ENCODE peak calls at places on chromosomes 12 and 14, in five cellular contexts. Y, T, S, R and W are unnamed samples. For H3K27me3, the result is how much of the 10 kb centered on the place peaks cover.

GRCh38 chr14:94542111-94542810 is 19.0 kb upstream of the SERPINA4 start:
- DNase-seq in Y (no peak), T (peak), S (no peak), R (no peak), W (no peak)

GRCh38 chr14:70315942-70316341 is 43.5 kb downstream of the COX16 start:
- DNase-seq in Y (no peak), T (no peak), S (no peak), R (no peak), W (no peak)

GRCh38 chr14:78251308-78251707 is 81.1 kb downstream of the NRXN3 start:
- DNase-seq in Y (no peak), T (no peak), S (no peak), R (no peak), W (no peak)

GRCh38 chr14:51211149-51211548 is 28.9 kb upstream of the TMX1 start:
- DNase-seq in Y (no peak), T (no peak), S (no peak), R (peak), W (no peak)

GRCh38 chr12:122988612-122989442 is 8.3 kb downstream of the ARL6IP4 start:
- DNase-seq in Y (no peak), T (no peak), S (no peak), R (no peak), W (no peak)

GRCh38 chr12:94560416-94561221 is 89.7 kb downstream of the TMCC3 start:
- DNase-seq in Y (peak), T (peak), S (peak), R (peak), W (no peak)

GRCh38 chr14:93008381-93008780 is 85.4 kb downstream of the CHGA start:
- DNase-seq in Y (no peak), T (peak), S (no peak), R (peak), W (peak)

GRCh38 chr12:81167694-81168093 is 89.8 kb downstream of the ACSS3 start:
- DNase-seq in Y (no peak), T (no peak), S (no peak), R (no peak), W (no peak)

GRCh38 chr12:42663621-42664020 is 74.1 kb upstream of the PRICKLE1 start:
- DNase-seq in Y (no peak), T (no peak), S (no peak), R (no peak), W (no peak)

GRCh38 chr14:85439696-85440328 is 90.1 kb upstream of the FLRT2 start:
- DNase-seq in Y (peak), T (no peak), S (no peak), R (no peak), W (no peak)

GRCh38 chr12:50527086-50527726 is 22.4 kb downstream of the DIP2B start:
- DNase-seq in Y (no peak), T (no peak), S (no peak), R (no peak), W (no peak)

GRCh38 chr14:76673261-76673660 is 88.0 kb upstream of the VASH1 start:
- DNase-seq in Y (no peak), T (no peak), S (no peak), R (no peak), W (no peak)

GRCh38 chr12:54021432-54022013 is 6.7 kb upstream of the HOXC6 start:
- DNase-seq in Y (no peak), T (peak), S (no peak), R (no peak), W (peak)

GRCh38 chr14:69049675-69050074 is 70.6 kb upstream of the ACTN1 start:
- DNase-seq in Y (no peak), T (peak), S (no peak), R (peak), W (no peak)

GRCh38 chr12:66823857-66824570 is 145.1 kb upstream of the GRIP1 start:
- DNase-seq in Y (peak), T (peak), S (no peak), R (no peak), W (no peak)

GRCh38 chr12:58465418-58465817 is 454.9 kb downstream of the LRIG3 start:
- DNase-seq in Y (no peak), T (no peak), S (no peak), R (no peak), W (no peak)

GRCh38 chr12:118537481-118537917 is 161.1 kb downstream of the SUDS3 start:
- DNase-seq in Y (no peak), T (peak), S (no peak), R (no peak), W (peak)

GRCh38 chr12:130137141-130138018 is 24.9 kb upstream of the FZD10 start:
- DNase-seq in Y (no peak), T (no peak), S (no peak), R (no peak), W (peak)

DNA sequence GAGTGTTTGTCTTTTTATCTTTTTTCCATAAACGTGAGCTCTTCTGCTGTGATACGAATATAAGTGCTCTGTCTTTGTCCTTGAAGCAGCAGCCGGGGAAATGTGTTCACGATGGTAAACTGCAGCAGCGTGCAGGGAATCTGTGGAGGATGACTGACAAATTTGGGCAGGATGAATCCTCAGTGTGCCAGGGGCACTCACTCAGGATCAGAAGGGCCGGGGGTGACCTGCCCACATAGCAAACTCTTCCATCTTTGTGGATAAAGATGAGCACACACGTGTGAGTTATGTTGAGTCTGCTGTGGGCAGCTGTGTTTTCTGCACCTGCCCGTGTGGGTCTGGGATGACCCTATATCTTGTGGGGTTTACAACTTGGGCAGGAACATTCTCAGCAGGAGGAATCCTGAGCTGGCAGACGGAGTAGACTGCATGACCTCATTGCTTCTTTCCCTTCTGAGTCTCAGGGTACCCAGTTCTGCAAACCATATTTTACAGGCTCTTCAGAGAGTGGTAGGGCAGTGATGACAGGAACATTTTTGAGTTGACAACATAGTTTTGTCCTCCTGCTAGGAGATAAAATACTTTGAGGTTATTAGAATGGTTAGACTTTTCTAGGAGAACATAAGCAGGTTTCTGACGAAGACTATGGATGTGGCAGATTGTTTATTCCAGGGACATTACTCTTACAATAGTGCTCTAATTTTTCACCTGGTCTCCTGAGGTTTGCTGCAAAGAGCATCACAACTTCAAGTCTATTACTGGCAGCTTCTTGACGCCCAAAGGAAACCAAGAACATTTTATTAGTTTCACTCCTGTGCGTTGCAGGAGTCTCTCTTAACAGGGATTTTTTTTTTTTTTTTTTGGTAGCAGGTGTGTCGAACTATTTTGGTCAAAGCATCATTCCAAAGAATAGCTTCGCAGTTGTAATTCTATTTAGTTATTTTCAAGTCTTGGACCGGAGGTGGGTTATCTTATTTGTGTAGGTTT is 910 bp downstream of the ANO4 start:
- DNase-seq in Y (no peak), T (no peak), S (no peak), R (no peak), W (no peak)
- H3K4me3 ChIP-seq in Y (no peak), T (peak), S (no peak), R (peak), W (no peak)

GRCh38 chr14:91317381-91318313 is 73.1 kb upstream of the GPR68 start:
- DNase-seq in Y (no peak), T (peak), S (peak), R (peak), W (peak)
- TF ChIP-seq CTCF in Y (no peak), T (no peak), S (peak), R (no peak), W (no peak)

DNA sequence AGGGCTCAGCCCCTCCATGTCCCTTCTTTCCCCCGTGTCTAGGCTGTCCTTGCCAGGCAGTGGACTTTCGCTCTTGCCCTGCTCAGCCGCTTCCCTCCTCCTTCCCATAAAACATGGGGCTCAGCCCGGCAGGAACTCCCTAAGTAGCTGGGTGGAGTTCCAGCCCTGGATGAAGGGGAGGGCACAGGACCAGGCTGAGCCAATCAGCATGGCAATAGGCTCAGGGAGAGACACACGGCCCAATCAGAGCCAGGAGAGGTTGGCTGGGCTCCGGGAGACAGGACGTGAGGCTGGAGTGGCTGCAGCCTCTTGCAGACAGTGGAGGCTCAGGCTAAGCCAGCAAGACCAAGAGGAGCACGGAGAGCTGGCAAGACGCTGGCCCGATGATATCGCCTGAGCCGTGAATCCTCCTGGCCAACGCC is 54.3 kb downstream of the GALNT9 start:
- DNase-seq in Y (no peak), T (no peak), S (peak), R (peak), W (no peak)
- H3K27me3 ChIP-seq in Y (half or more), T (under half), S (under half), R (under half), W (half or more)

GRCh38 chr12:15688838-15689237 is 100.3 kb downstream of the EPS8 start:
- DNase-seq in Y (no peak), T (no peak), S (no peak), R (peak), W (no peak)
- H3K4me3 ChIP-seq in Y (peak), T (no peak), S (no peak), R (no peak), W (no peak)

DNA sequence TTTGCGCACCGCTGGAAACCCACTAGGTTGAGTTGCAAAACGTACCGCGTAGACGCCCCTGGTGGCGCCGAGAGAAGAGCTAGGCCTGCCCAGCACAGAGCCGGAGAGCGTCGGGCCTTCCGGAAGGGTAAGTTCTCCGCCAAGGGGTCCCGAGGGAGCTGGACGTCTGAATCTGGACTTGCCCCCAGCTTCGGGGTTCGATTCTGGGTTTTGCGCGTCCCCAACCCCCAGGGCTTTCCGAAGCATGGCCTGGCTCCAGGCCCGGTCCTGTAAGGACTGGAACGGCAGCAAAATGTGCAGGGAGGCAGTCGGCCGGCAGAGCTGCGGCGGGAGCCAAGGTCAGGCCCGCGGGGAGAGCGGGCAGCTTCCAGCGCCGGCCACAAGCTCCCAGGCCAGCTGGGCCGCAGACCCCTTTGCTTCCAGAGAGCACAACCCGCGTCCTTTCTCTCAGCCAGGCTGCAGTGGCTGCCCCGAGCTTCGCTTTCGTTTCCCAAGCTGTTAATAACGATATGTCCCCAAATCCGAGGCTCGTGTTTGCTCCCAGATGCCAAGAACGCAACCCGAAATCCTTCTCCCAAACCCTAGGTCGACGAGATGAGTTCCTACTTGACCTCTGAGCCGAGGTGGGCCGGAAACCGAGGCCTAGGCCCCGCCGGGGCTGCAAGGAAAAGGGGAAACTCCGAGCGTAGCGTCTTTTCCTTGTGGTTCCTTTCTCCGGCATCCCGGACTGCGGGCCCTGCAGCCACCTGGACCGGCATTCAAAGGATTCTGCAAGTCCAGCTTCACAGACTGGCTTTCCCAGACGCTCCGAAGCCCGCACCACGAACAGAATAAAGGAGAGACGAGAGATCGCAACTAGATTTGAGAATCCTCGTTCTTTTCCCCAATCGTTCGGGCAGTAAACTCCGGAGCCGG is 3.2 kb upstream of the TBX5 start:
- DNase-seq in Y (no peak), T (no peak), S (no peak), R (peak), W (no peak)
- TF ChIP-seq CTCF in Y (no peak), T (no peak), S (no peak), R (no peak), W (no peak)

GRCh38 chr12:10705655-10706054 is 17.5 kb downstream of the YBX3 start:
- DNase-seq in Y (no peak), T (no peak), S (no peak), R (peak), W (no peak)
- H3K27me3 ChIP-seq in Y (under half), T (under half), S (under half), R (under half), W (under half)

GRCh38 chr14:50002926-50003212 is 110.0 kb downstream of the ARF6 start:
- DNase-seq in Y (no peak), T (no peak), S (no peak), R (no peak), W (no peak)
- H3K4me3 ChIP-seq in Y (peak), T (peak), S (peak), R (peak), W (peak)

DNA sequence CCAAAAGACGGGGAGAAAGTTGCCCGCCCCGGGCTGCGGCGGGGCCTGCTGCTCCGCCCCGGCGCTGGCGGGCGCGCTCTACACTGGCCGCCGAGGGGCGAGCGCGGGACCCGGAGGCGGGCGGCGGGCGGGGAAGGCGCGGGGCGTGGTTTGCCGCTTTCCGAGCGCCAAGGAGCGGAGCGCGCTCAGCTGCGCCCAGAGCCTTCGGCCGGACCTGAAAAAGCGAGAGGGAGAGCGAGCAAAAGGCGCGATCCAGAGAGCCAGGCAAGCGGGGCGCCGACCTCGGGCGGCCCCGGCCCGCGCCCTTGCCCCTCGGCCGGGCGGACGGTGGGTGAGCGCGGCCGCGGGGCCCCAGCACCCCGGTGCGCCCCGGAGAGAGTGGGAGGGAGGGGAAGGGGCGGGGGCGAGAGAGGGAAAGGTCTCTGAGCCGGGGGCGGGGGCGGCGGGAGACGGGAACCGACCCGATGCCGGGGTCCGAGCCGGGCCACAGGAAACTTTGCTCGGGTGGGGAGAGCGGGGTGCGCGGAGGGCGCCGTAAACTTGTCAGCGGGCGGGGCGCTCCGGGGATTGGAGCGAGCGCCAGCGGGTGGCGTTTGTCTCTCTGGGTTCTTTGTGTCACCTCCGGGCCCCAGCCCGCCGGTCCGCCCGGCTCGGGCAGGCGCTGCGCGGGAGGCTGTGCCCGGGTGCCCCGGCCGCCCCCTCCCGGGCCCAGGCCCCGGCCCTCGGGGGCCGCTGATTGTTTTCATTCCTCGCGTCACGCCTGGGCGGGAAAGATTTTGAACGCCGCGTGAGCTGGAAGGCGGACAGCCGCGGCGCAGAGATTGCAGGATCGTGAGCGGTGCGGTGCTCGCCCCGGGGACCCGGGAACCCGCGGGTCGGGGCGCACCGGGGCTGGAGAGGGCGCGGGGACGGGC is at the start of gene SYNE2:
- DNase-seq in Y (peak), T (peak), S (peak), R (peak), W (peak)
- TF ChIP-seq CTCF in Y (no peak), T (no peak), S (no peak), R (no peak), W (peak)

DNA sequence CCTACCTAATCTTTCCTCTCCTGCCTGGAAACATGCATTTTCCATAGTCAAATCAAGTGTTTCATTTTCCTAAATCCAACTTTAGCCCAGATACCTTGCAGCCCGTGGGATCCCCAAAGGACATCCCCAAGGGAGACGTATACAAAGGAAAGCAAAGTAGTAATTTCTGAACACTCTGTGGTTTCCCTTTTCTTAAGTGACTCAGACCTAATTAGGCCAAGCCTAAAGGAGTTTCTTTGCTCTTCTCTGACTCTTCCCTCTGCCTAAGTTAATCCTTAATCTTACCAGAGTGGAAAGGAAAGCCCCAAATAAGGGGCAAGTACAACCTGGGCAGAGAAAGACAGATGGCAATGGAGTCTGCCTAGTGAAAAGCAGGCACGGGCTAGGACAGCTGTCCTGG is 250.3 kb downstream of the SPTSSA start:
- DNase-seq in Y (no peak), T (no peak), S (no peak), R (no peak), W (no peak)
- H3K27me3 ChIP-seq in Y (under half), T (under half), S (under half), R (under half), W (under half)